ENCODE peak calls at places on chromosomes 5 and 9, in four cellular contexts. M is fibroblast of pulmonary artery, V is endothelial cell, Z is nephron progenitor cell. B is an unnamed sample.

GRCh38 chr5:150175536-150175935 is 9.0 kb downstream of the CDX1 start:
- DNase-seq in M (peak; percentile 62), V (peak; percentile 56), Z (peak; percentile 43), B (peak; percentile 51)

GRCh38 chr5:102910240-102911226 is 155.4 kb downstream of the PAM start:
- DNase-seq in M (no peak), V (no peak), Z (no peak), B (no peak)

GRCh38 chr5:62152394-62153123 is 153.4 kb upstream of the KIF2A start:
- DNase-seq in M (no peak), V (no peak), Z (no peak), B (no peak)

GRCh38 chr5:156326718-156327259 is at the start of gene SGCD:
- DNase-seq in M (peak; percentile 88), V (peak; percentile 4), Z (peak; percentile 4), B (no peak)

GRCh38 chr5:424259-425110 is 18.5 kb upstream of the EXOC3 start:
- DNase-seq in M (no peak), V (no peak), Z (no peak), B (no peak)

GRCh38 chr5:34058532-34058931 is 15.5 kb upstream of the C1QTNF3 start:
- DNase-seq in M (no peak), V (no peak), Z (no peak), B (no peak)

GRCh38 chr9:93246111-93246510 is 62.2 kb downstream of the WNK2 start:
- DNase-seq in M (no peak), V (no peak), Z (no peak), B (no peak)

GRCh38 chr9:119884411-119884810 is 515.2 kb upstream of the BRINP1 start:
- DNase-seq in M (no peak), V (no peak), Z (no peak), B (no peak)

GRCh38 chr5:87845734-87846133 is 422.9 kb downstream of the TMEM161B start:
- DNase-seq in M (no peak), V (no peak), Z (no peak), B (no peak)

GRCh38 chr9:75712690-75713089 is 177.8 kb upstream of the PCSK5 start:
- DNase-seq in M (no peak), V (no peak), Z (no peak), B (no peak)